ENCODE peak calls at places on chromosomes 11 and 22, in nine cellular contexts. R is NCI-H2081, C is HS-5, P is mucosa of gallbladder, K is Peyer's patch, J is coronary artery, A is aorta, H is HTR-8/SVneo, W is tibial nerve. N is an unnamed sample.
A peak's percentile ranks its signal among the peaks of the same experiment; 100 is the strongest.

GRCh38 chr11:112523477-112523876 is 262.8 kb upstream of the PLET1 start:
- DNase-seq in K (no peak), H (no peak), C (no peak), W (no peak), P (no peak), A (peak; percentile 68), J (no peak), R (peak; percentile 71), N (no peak)

GRCh38 chr11:100727410-100727809 is 40.3 kb downstream of the ARHGAP42 start:
- DNase-seq in W (no peak), R (no peak), J (no peak), K (no peak), A (no peak), H (no peak), C (no peak), P (peak; percentile 51), N (no peak)

GRCh38 chr22:24565077-24565476 is 9.3 kb downstream of the SNRPD3 start:
- DNase-seq in H (no peak), J (no peak), R (no peak), A (peak; percentile 6), K (no peak), P (no peak), W (no peak), C (no peak), N (no peak)

GRCh38 chr11:43972366-43972765 is 29.9 kb downstream of the C11orf96 start:
- DNase-seq in C (no peak), K (no peak), A (no peak), P (no peak), W (no peak), R (no peak), J (peak; percentile 17), H (no peak), N (no peak)

GRCh38 chr11:116434986-116435385 is 337.8 kb downstream of the BUD13 start:
- DNase-seq in W (no peak), H (no peak), J (no peak), C (no peak), K (no peak), R (no peak), A (no peak), P (no peak), N (no peak)

GRCh38 chr22:48695251-48695650 is 1132.4 kb downstream of the BRD1 start:
- DNase-seq in J (no peak), R (no peak), W (no peak), C (no peak), P (no peak), K (no peak), H (no peak), A (no peak), N (no peak)

GRCh38 chr11:134358853-134359490 is 27.2 kb downstream of the GLB1L2 start:
- DNase-seq in C (no peak), K (peak; percentile 21), R (no peak), J (no peak), P (no peak), A (no peak), H (no peak), W (no peak), N (no peak)

GRCh38 chr22:44603774-44604173 is 98.2 kb upstream of the PRR5 start:
- DNase-seq in R (no peak), W (no peak), C (no peak), J (no peak), H (no peak), K (no peak), A (no peak), P (no peak), N (no peak)

GRCh38 chr11:119470316-119471266 is 47.6 kb upstream of the THY1 start:
- DNase-seq in P (no peak), A (no peak), R (no peak), C (peak; percentile 74), W (no peak), K (no peak), H (no peak), J (no peak), N (no peak)

GRCh38 chr22:42742940-42743339 is 22.3 kb upstream of the A4GALT start:
- DNase-seq in H (no peak), R (no peak), P (no peak), K (no peak), J (no peak), A (no peak), C (no peak), W (no peak), N (no peak)

GRCh38 chr11:65862191-65862735 is 2.0 kb downstream of the MUS81 start:
- DNase-seq in P (no peak), R (no peak), H (no peak), W (no peak), A (peak; percentile 34), C (no peak), K (no peak), J (peak; percentile 74), N (no peak)

GRCh38 chr11:83908457-83908856 is 622.3 kb upstream of the CCDC90B start:
- DNase-seq in J (no peak), P (no peak), H (no peak), A (no peak), R (no peak), K (no peak), W (no peak), C (no peak), N (no peak)

GRCh38 chr11:129090056-129090455 is 102.1 kb downstream of the ARHGAP32 start:
- DNase-seq in J (no peak), H (no peak), A (no peak), P (no peak), W (no peak), C (no peak), K (no peak), R (no peak), N (no peak)

GRCh38 chr22:19983701-19984100 is 32.9 kb downstream of the ARVCF start:
- DNase-seq in W (no peak), A (peak; percentile 61), H (no peak), J (no peak), R (no peak), P (no peak), C (no peak), K (no peak), N (no peak)

GRCh38 chr11:74446445-74446844 is 20.9 kb downstream of the KCNE3 start:
- DNase-seq in C (no peak), H (no peak), P (no peak), W (no peak), K (no peak), J (no peak), A (no peak), R (no peak), N (no peak)

GRCh38 chr11:44258839-44259420 is 51.0 kb downstream of the ALX4 start:
- DNase-seq in P (no peak), C (no peak), K (no peak), J (no peak), H (no peak), A (no peak), R (no peak), W (no peak), N (no peak)

GRCh38 chr22:50529416-50530279 is at the start of gene TYMP:
- DNase-seq in A (peak; percentile 90), P (peak; percentile 71), H (no peak), W (peak; percentile 40), C (no peak), J (peak; percentile 81), K (peak; percentile 94), R (no peak), N (peak; percentile 83)

GRCh38 chr11:116379185-116379828 is 393.5 kb downstream of the BUD13 start:
- DNase-seq in A (no peak), R (no peak), J (no peak), C (no peak), P (peak; percentile 24), H (peak; percentile 19), K (no peak), W (peak; percentile 24), N (peak; percentile 23)

GRCh38 chr22:25514436-25514835 is 50.0 kb upstream of the GRK3 start:
- DNase-seq in K (no peak), P (no peak), C (peak; percentile 8), R (no peak), H (no peak), A (no peak), W (no peak), J (no peak), N (no peak)

GRCh38 chr22:44758354-44758969 is 6.1 kb downstream of the ARHGAP8 start:
- DNase-seq in C (peak; percentile 32), A (no peak), K (peak; percentile 49), W (no peak), P (no peak), J (no peak), H (peak; percentile 72), R (peak; percentile 27), N (peak; percentile 30)

GRCh38 chr11:73298233-73298632 is 9.8 kb upstream of the ARHGEF17 start:
- DNase-seq in R (no peak), H (no peak), P (no peak), C (no peak), A (peak; percentile 17), W (no peak), J (no peak), K (no peak), N (no peak)

GRCh38 chr11:94794287-94795168 is 26.4 kb downstream of the AMOTL1 start:
- DNase-seq in J (peak; percentile 80), C (peak; percentile 97), K (no peak), P (peak; percentile 72), H (peak; percentile 80), W (peak; percentile 40), A (peak; percentile 76), R (no peak), N (no peak)

GRCh38 chr11:335779-336665 is 15.4 kb upstream of the IFITM3 start:
- DNase-seq in K (no peak), R (no peak), H (no peak), C (no peak), A (peak; percentile 69), P (no peak), J (peak; percentile 46), W (no peak), N (no peak)

GRCh38 chr11:67002297-67002913 is 20.5 kb upstream of the SYT12 start:
- DNase-seq in W (no peak), C (no peak), A (no peak), K (no peak), P (no peak), J (no peak), H (no peak), R (peak; percentile 28), N (no peak)

GRCh38 chr22:48464246-48464645 is 1363.4 kb downstream of the BRD1 start:
- DNase-seq in H (no peak), R (no peak), W (no peak), K (no peak), P (no peak), C (no peak), J (no peak), A (peak; percentile 15), N (no peak)

GRCh38 chr11:130533113-130533803 is 84.8 kb downstream of the ADAMTS15 start:
- DNase-seq in A (no peak), R (no peak), W (no peak), H (no peak), J (no peak), K (no peak), P (no peak), C (no peak), N (no peak)

GRCh38 chr11:124198852-124199389 is 15.8 kb downstream of the OR10D3 start:
- DNase-seq in C (no peak), P (no peak), R (no peak), H (no peak), K (no peak), J (no peak), W (no peak), A (no peak), N (no peak)

GRCh38 chr11:93740031-93740801 is 1.1 kb downstream of the TAF1D start:
- DNase-seq in C (peak; percentile 64), J (no peak), K (no peak), R (no peak), A (no peak), P (no peak), W (no peak), H (peak; percentile 30), N (peak; percentile 47)

GRCh38 chr11:76787911-76788596 is 4.9 kb downstream of the TSKU start:
- DNase-seq in A (no peak), J (peak; percentile 71), H (no peak), P (no peak), R (no peak), C (no peak), K (peak; percentile 57), W (peak; percentile 53), N (peak; percentile 52)

GRCh38 chr11:86687083-86687799 is 14.8 kb upstream of the ME3 start:
- DNase-seq in K (no peak), P (no peak), J (no peak), A (no peak), C (no peak), W (no peak), H (no peak), R (no peak), N (no peak)

N was measured in colonic mucosa.